ENCODE peak calls at places on chromosomes 16 and 17, in eight cellular contexts. N, D, F, S, V, G, J and W are unnamed samples.

GRCh38 chr16:53089434-53090270 is 34.9 kb downstream of the CHD9 start:
- DNase-seq in N (peak), D (peak), F (peak), S (no peak), V (no peak), G (no peak), J (peak), W (no peak)

GRCh38 chr16:22217890-22218730 is 12.0 kb downstream of the EEF2K start:
- DNase-seq in N (no peak), D (no peak), F (peak), S (peak), V (no peak), G (no peak), J (no peak), W (no peak)

GRCh38 chr16:66510298-66510697 is 39.6 kb downstream of the TK2 start:
- DNase-seq in N (no peak), D (no peak), F (no peak), S (no peak), V (no peak), G (no peak), J (no peak), W (no peak)

GRCh38 chr16:16014329-16015224 is 65.2 kb downstream of the ABCC1 start:
- DNase-seq in N (peak), D (peak), F (peak), S (no peak), V (no peak), G (no peak), J (peak), W (no peak)

GRCh38 chr17:9026741-9027140 is 5.4 kb downstream of the NTN1 start:
- DNase-seq in N (no peak), D (no peak), F (no peak), S (no peak), V (no peak), G (no peak), J (no peak), W (no peak)

GRCh38 chr17:35414247-35414646 is 18.1 kb downstream of the SLFN12 start:
- DNase-seq in N (no peak), D (no peak), F (no peak), S (no peak), V (no peak), G (no peak), J (no peak), W (no peak)

GRCh38 chr17:77944390-77945222 is 13.9 kb upstream of the TNRC6C start:
- DNase-seq in N (no peak), D (no peak), F (no peak), S (no peak), V (no peak), G (no peak), J (no peak), W (no peak)

GRCh38 chr17:35460354-35460851 is 11.8 kb upstream of the SLFN13 start:
- DNase-seq in N (no peak), D (no peak), F (no peak), S (peak), V (peak), G (peak), J (no peak), W (peak)

GRCh38 chr16:49552273-49552928 is 178.8 kb downstream of the C16orf78 start:
- DNase-seq in N (no peak), D (no peak), F (no peak), S (no peak), V (no peak), G (no peak), J (no peak), W (no peak)

GRCh38 chr16:66905633-66906539 is 12.8 kb downstream of the CDH16 start:
- DNase-seq in N (no peak), D (peak), F (no peak), S (no peak), V (peak), G (no peak), J (no peak), W (no peak)

GRCh38 chr17:56109811-56110210 is 43.5 kb upstream of the ANKFN1 start:
- DNase-seq in N (no peak), D (no peak), F (no peak), S (no peak), V (no peak), G (no peak), J (no peak), W (no peak)

GRCh38 chr16:11666108-11667055 is 1.9 kb upstream of the SNN start:
- DNase-seq in N (no peak), D (no peak), F (no peak), S (no peak), V (no peak), G (no peak), J (no peak), W (no peak)

GRCh38 chr16:2090819-2091721 is 43.3 kb downstream of the TSC2 start:
- DNase-seq in N (peak), D (no peak), F (peak), S (peak), V (peak), G (peak), J (peak), W (no peak)

GRCh38 chr17:36932383-36933173 is 4.7 kb upstream of the LHX1 start:
- DNase-seq in N (no peak), D (no peak), F (no peak), S (no peak), V (no peak), G (no peak), J (no peak), W (no peak)

GRCh38 chr17:73342057-73342522 is 30.3 kb upstream of the CDC42EP4 start:
- DNase-seq in N (peak), D (no peak), F (peak), S (no peak), V (peak), G (no peak), J (peak), W (no peak)

GRCh38 chr17:74855323-74855722 is 4.4 kb downstream of the GRIN2C start:
- DNase-seq in N (no peak), D (no peak), F (no peak), S (no peak), V (no peak), G (no peak), J (no peak), W (no peak)